ENCODE peak calls at places on chromosomes 5 and 9, in seven cellular contexts. I is fibroblast of mammary gland; L is Calu3; N is astrocyte; G is epithelial cell of esophagus; V is CD4-positive, alpha-beta T cell; F is heart left ventricle. M is an unnamed sample.

GRCh38 chr9:111148994-111149759 is 110.9 kb upstream of the LPAR1 start:
- DNase-seq in I (peak), L (no peak), N (no peak), G (peak), V (no peak), F (no peak), M (peak)

GRCh38 chr5:24177821-24178220 is 467.0 kb downstream of the CDH10 start:
- DNase-seq in I (peak), L (no peak), N (no peak), G (no peak), V (no peak), F (no peak), M (no peak)

GRCh38 chr9:130871395-130872057 is 25.1 kb downstream of the QRFP start:
- DNase-seq in I (no peak), L (no peak), N (no peak), G (no peak), V (no peak), F (no peak), M (no peak)

GRCh38 chr5:119055267-119055666 is 15.6 kb upstream of the DMXL1 start:
- DNase-seq in I (peak), L (no peak), N (no peak), G (peak), V (no peak), F (no peak), M (no peak)

GRCh38 chr5:159345336-159345735 is 15.0 kb upstream of the IL12B start:
- DNase-seq in I (no peak), L (no peak), N (no peak), G (peak), V (no peak), F (no peak), M (no peak)

GRCh38 chr9:105281926-105282325 is 37.5 kb downstream of the SLC44A1 start:
- DNase-seq in I (peak), L (no peak), N (peak), G (peak), V (no peak), F (no peak), M (no peak)

GRCh38 chr5:148401604-148402003 is 17.8 kb downstream of the FBXO38 start:
- DNase-seq in I (peak), L (no peak), N (no peak), G (no peak), V (no peak), F (no peak), M (no peak)

GRCh38 chr5:125550237-125550636 is 803.8 kb upstream of the ZNF608 start:
- DNase-seq in I (peak), L (no peak), N (peak), G (no peak), V (no peak), F (no peak), M (no peak)

GRCh38 chr9:4573176-4573575 is 82.9 kb downstream of the SLC1A1 start:
- DNase-seq in I (no peak), L (no peak), N (no peak), G (no peak), V (no peak), F (no peak), M (no peak)

GRCh38 chr9:37960631-37961030 is 56.7 kb upstream of the SLC25A51 start:
- DNase-seq in I (no peak), L (no peak), N (no peak), G (no peak), V (no peak), F (no peak), M (no peak)

GRCh38 chr9:78029601-78030552 is 1.7 kb downstream of the GNAQ start:
- DNase-seq in I (peak), L (no peak), N (no peak), G (peak), V (no peak), F (no peak), M (peak)

GRCh38 chr9:98836206-98836605 is 28.7 kb downstream of the GALNT12 start:
- DNase-seq in I (no peak), L (no peak), N (no peak), G (no peak), V (no peak), F (no peak), M (no peak)

GRCh38 chr5:140925806-140926205 is 293 bp upstream of the PCDHAC1 start:
- DNase-seq in I (no peak), L (no peak), N (no peak), G (no peak), V (no peak), F (no peak), M (no peak)

GRCh38 chr9:108024604-108025003 is 535.0 kb upstream of the KLF4 start:
- DNase-seq in I (no peak), L (no peak), N (no peak), G (no peak), V (no peak), F (no peak), M (no peak)

GRCh38 chr9:134988706-134989105 is 71.0 kb upstream of the FCN1 start:
- DNase-seq in I (no peak), L (no peak), N (no peak), G (no peak), V (no peak), F (no peak), M (peak)

GRCh38 chr9:613771-614347 is 227.6 kb upstream of the DMRT1 start:
- DNase-seq in I (peak), L (peak), N (peak), G (peak), V (peak), F (peak), M (peak)

GRCh38 chr9:68577778-68578591 is 37.3 kb upstream of the TMEM252 start:
- DNase-seq in I (no peak), L (no peak), N (no peak), G (no peak), V (no peak), F (no peak), M (no peak)

GRCh38 chr5:34554656-34555055 is 101.5 kb upstream of the RAI14 start:
- DNase-seq in I (no peak), L (no peak), N (no peak), G (no peak), V (no peak), F (no peak), M (no peak)

GRCh38 chr5:179819296-179820126 is 1.2 kb upstream of the SQSTM1 start:
- DNase-seq in I (peak), L (peak), N (peak), G (peak), V (no peak), F (peak), M (peak)

GRCh38 chr9:91253488-91253887 is 108.2 kb downstream of the AUH start:
- DNase-seq in I (peak), L (no peak), N (no peak), G (no peak), V (no peak), F (no peak), M (no peak)

GRCh38 chr5:151477106-151477505 is 29.7 kb downstream of the SLC36A1 start:
- DNase-seq in I (peak), L (no peak), N (no peak), G (peak), V (no peak), F (no peak), M (no peak)

GRCh38 chr5:102625940-102626339 is 127.1 kb upstream of the SLCO6A1 start:
- DNase-seq in I (no peak), L (no peak), N (no peak), G (no peak), V (no peak), F (no peak), M (no peak)

GRCh38 chr5:146721073-146721830 is 157.3 kb downstream of the PPP2R2B start:
- DNase-seq in I (no peak), L (no peak), N (no peak), G (no peak), V (no peak), F (no peak), M (no peak)

GRCh38 chr9:77384406-77384805 is 207.1 kb downstream of the VPS13A start:
- DNase-seq in I (peak), L (no peak), N (peak), G (peak), V (no peak), F (no peak), M (no peak)

GRCh38 chr5:38607930-38608545 is 51.6 kb upstream of the LIFR start:
- DNase-seq in I (peak), L (no peak), N (peak), G (no peak), V (no peak), F (no peak), M (no peak)

GRCh38 chr9:93061791-93062299 is 3.3 kb downstream of the SUSD3 start:
- DNase-seq in I (no peak), L (peak), N (no peak), G (no peak), V (peak), F (no peak), M (no peak)

GRCh38 chr5:144227363-144227762 is 56.7 kb downstream of the KCTD16 start:
- DNase-seq in I (no peak), L (no peak), N (no peak), G (no peak), V (no peak), F (no peak), M (no peak)

GRCh38 chr5:39270172-39270848 is 50.9 kb upstream of the FYB1 start:
- DNase-seq in I (no peak), L (no peak), N (no peak), G (no peak), V (no peak), F (no peak), M (no peak)

DNA sequence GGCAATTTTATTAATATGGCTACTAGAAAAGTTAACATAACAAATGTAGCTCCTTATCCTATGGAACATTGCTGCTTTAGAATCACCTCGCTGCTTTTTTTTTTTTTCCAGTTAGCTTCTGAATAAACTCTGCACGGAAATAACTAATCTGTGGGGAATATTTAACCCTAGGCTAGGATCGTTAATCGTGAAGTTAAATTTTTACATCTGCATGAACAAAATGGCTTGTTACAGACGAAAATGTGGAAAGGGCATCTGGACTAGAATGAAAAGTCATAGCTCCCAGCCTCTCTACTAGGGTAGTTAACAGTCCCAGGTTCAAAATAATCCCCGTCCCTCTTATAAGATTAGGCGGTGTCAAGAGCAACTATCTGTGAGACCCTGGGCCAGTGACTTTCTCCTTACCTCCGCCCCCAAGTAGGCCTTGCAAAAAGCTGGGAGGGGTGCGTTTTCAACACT is 469 bp upstream of the SLC22A5 start:
- DNase-seq in I (no peak), L (no peak), N (peak), G (no peak), V (no peak), F (no peak), M (no peak)
- TF ChIP-seq CTCF in I (no peak), L (no peak), N (no peak), G (no peak), V (no peak), F (no peak), M (no peak)

GRCh38 chr9:136297766-136298735 is 5.8 kb downstream of the CCDC187 start:
- DNase-seq in I (no peak), L (no peak), N (no peak), G (no peak), V (no peak), F (peak), M (no peak)

GRCh38 chr9:136296434-136297015 is 7.4 kb downstream of the CCDC187 start:
- DNase-seq in I (no peak), L (no peak), N (no peak), G (no peak), V (no peak), F (peak), M (no peak)

GRCh38 chr9:136295537-136296433 is 8.1 kb downstream of the CCDC187 start:
- DNase-seq in I (no peak), L (no peak), N (no peak), G (no peak), V (no peak), F (peak), M (no peak)

GRCh38 chr9:136299116-136299515 is 4.8 kb downstream of the CCDC187 start:
- DNase-seq in I (no peak), L (no peak), N (no peak), G (no peak), V (no peak), F (no peak), M (no peak)

GRCh38 chr9:136297016-136297691 is 6.7 kb downstream of the CCDC187 start:
- DNase-seq in I (no peak), L (peak), N (no peak), G (peak), V (no peak), F (peak), M (no peak)
- TF ChIP-seq CTCF in I (no peak), L (no peak), N (no peak), G (peak), V (no peak), F (no peak), M (no peak)

GRCh38 chr9:123364241-123364824 is 8.3 kb downstream of the CRB2 start:
- DNase-seq in I (peak), L (no peak), N (peak), G (no peak), V (no peak), F (no peak), M (no peak)

GRCh38 chr9:123368023-123368422 is 12.0 kb downstream of the CRB2 start:
- DNase-seq in I (no peak), L (no peak), N (no peak), G (no peak), V (no peak), F (no peak), M (no peak)

GRCh38 chr9:123365881-123366528 is 10.0 kb downstream of the CRB2 start:
- DNase-seq in I (no peak), L (no peak), N (no peak), G (no peak), V (no peak), F (no peak), M (no peak)

GRCh38 chr9:123362856-123363255 is 6.9 kb downstream of the CRB2 start:
- DNase-seq in I (no peak), L (no peak), N (no peak), G (no peak), V (no peak), F (no peak), M (no peak)

GRCh38 chr9:123365287-123365880 is 9.4 kb downstream of the CRB2 start:
- DNase-seq in I (no peak), L (no peak), N (no peak), G (no peak), V (no peak), F (no peak), M (no peak)
- TF ChIP-seq CTCF in I (peak), L (no peak), N (peak), G (peak), V (no peak), F (no peak), M (no peak)

GRCh38 chr5:172385164-172385563 is 69.2 kb downstream of the SH3PXD2B start:
- DNase-seq in I (no peak), L (no peak), N (no peak), G (no peak), V (no peak), F (no peak), M (no peak)

GRCh38 chr5:172385661-172386187 is 68.6 kb downstream of the SH3PXD2B start:
- DNase-seq in I (no peak), L (no peak), N (no peak), G (no peak), V (no peak), F (no peak), M (no peak)

GRCh38 chr5:172395483-172395882 is 58.8 kb downstream of the SH3PXD2B start:
- DNase-seq in I (peak), L (no peak), N (no peak), G (no peak), V (no peak), F (no peak), M (no peak)

GRCh38 chr5:172389578-172390112 is 64.7 kb downstream of the SH3PXD2B start:
- DNase-seq in I (no peak), L (peak), N (no peak), G (no peak), V (no peak), F (no peak), M (no peak)
- TF ChIP-seq CTCF in I (peak), L (no peak), N (no peak), G (no peak), V (no peak), F (no peak), M (no peak)